ENCODE peak calls at places on chromosome 6, in nine cellular contexts. S, Z, I, M, T, V, D, Y and P are unnamed samples.
A peak's percentile ranks its signal among the peaks of the same experiment; 100 is the strongest.

GRCh38 chr6:139378882-139379341 is 4.5 kb upstream of the CITED2 start:
- DNase-seq in S (peak; percentile 40), Z (no peak), I (peak; percentile 30), M (no peak), T (no peak), V (no peak), D (no peak), Y (no peak), P (no peak)

GRCh38 chr6:52543729-52544324 is 33.0 kb downstream of the TRAM2 start:
- DNase-seq in S (no peak), Z (no peak), I (peak; percentile 73), M (no peak), T (no peak), V (no peak), D (no peak), Y (no peak), P (no peak)

GRCh38 chr6:132247381-132248159 is 153.7 kb downstream of the MOXD1 start:
- DNase-seq in S (peak; percentile 41), Z (no peak), I (peak; percentile 51), M (no peak), T (no peak), V (no peak), D (no peak), Y (no peak), P (no peak)

GRCh38 chr6:42901538-42901957 is 14.3 kb upstream of the PTCRA start:
- DNase-seq in S (peak; percentile 91), Z (peak; percentile 83), I (peak; percentile 89), M (peak; percentile 88), T (peak; percentile 85), V (no peak), D (peak; percentile 87), Y (peak; percentile 90), P (peak; percentile 61)

GRCh38 chr6:89500486-89501020 is 67.6 kb downstream of the ANKRD6 start:
- DNase-seq in S (no peak), Z (no peak), I (no peak), M (no peak), T (no peak), V (no peak), D (no peak), Y (no peak), P (no peak)

GRCh38 chr6:13241364-13241763 is 87.0 kb downstream of the TBC1D7 start:
- DNase-seq in S (no peak), Z (no peak), I (no peak), M (no peak), T (no peak), V (no peak), D (no peak), Y (no peak), P (no peak)

GRCh38 chr6:131980791-131981623 is 29.8 kb upstream of the CCN2 start:
- DNase-seq in S (peak; percentile 30), Z (no peak), I (no peak), M (no peak), T (no peak), V (no peak), D (no peak), Y (no peak), P (no peak)

GRCh38 chr6:44999066-44999465 is 329.1 kb upstream of the RUNX2 start:
- DNase-seq in S (no peak), Z (no peak), I (no peak), M (no peak), T (no peak), V (no peak), D (no peak), Y (no peak), P (no peak)

GRCh38 chr6:102763886-102764285 is 1370.4 kb downstream of the GRIK2 start:
- DNase-seq in S (no peak), Z (no peak), I (no peak), M (no peak), T (no peak), V (no peak), D (no peak), Y (no peak), P (no peak)

GRCh38 chr6:143542915-143543314 is 31.4 kb upstream of the FUCA2 start:
- DNase-seq in S (no peak), Z (no peak), I (no peak), M (no peak), T (no peak), V (no peak), D (no peak), Y (no peak), P (no peak)

GRCh38 chr6:20606831-20607230 is 72.6 kb downstream of the CDKAL1 start:
- DNase-seq in S (no peak), Z (no peak), I (no peak), M (no peak), T (no peak), V (no peak), D (no peak), Y (no peak), P (no peak)

GRCh38 chr6:142942805-142943227 is 2.2 kb downstream of the HIVEP2 start:
- DNase-seq in S (peak; percentile 76), Z (no peak), I (peak; percentile 75), M (no peak), T (no peak), V (no peak), D (no peak), Y (no peak), P (no peak)

GRCh38 chr6:33957391-33958207 is 153.8 kb upstream of the MLN start:
- DNase-seq in S (no peak), Z (no peak), I (no peak), M (no peak), T (no peak), V (no peak), D (peak; percentile 37), Y (no peak), P (no peak)

GRCh38 chr6:6515691-6516607 is 72.6 kb upstream of the LY86 start:
- DNase-seq in S (no peak), Z (no peak), I (no peak), M (no peak), T (no peak), V (peak; percentile 56), D (no peak), Y (no peak), P (no peak)

GRCh38 chr6:158722176-158722729 is 72.4 kb downstream of the SYTL3 start:
- DNase-seq in S (no peak), Z (no peak), I (no peak), M (no peak), T (no peak), V (no peak), D (no peak), Y (no peak), P (no peak)

GRCh38 chr6:125749112-125749863 is at the start of gene HEY2:
- DNase-seq in S (peak; percentile 81), Z (peak; percentile 94), I (peak; percentile 92), M (peak; percentile 95), T (peak; percentile 78), V (peak; percentile 91), D (peak; percentile 98), Y (peak; percentile 96), P (peak; percentile 21)

GRCh38 chr6:125749864-125750691 is 646 bp downstream of the HEY2 start:
- DNase-seq in S (peak; percentile 16), Z (no peak), I (no peak), M (no peak), T (no peak), V (no peak), D (no peak), Y (no peak), P (no peak)

GRCh38 chr6:125752773-125753172 is 3.3 kb downstream of the HEY2 start:
- DNase-seq in S (no peak), Z (no peak), I (no peak), M (no peak), T (no peak), V (no peak), D (no peak), Y (no peak), P (no peak)

GRCh38 chr6:125751334-125751916 is 2.0 kb downstream of the HEY2 start:
- DNase-seq in S (no peak), Z (no peak), I (no peak), M (no peak), T (no peak), V (no peak), D (no peak), Y (no peak), P (no peak)

GRCh38 chr6:125750692-125751333 is 1.4 kb downstream of the HEY2 start:
- DNase-seq in S (no peak), Z (no peak), I (no peak), M (no peak), T (no peak), V (no peak), D (no peak), Y (no peak), P (no peak)
- H3K4me3 ChIP-seq in S (no peak overlapping the region), Z (no peak overlapping the region), I (no peak overlapping the region), M (peak overlapping the region; percentile 75), T (no peak overlapping the region), V (no peak overlapping the region), D (peak overlapping the region; percentile 89), Y (peak overlapping the region; percentile 72), P (no peak overlapping the region)

GRCh38 chr6:99613398-99613704 is 6.7 kb downstream of the PRDM13 start:
- DNase-seq in S (no peak), Z (peak; percentile 69), I (peak; percentile 37), M (no peak), T (peak; percentile 53), V (peak; percentile 76), D (peak; percentile 88), Y (no peak), P (no peak)
- TF ChIP-seq CTCF in S (peak; percentile 51), Z (peak; percentile 39), I (peak; percentile 45), M (no peak), T (no peak), V (peak; percentile 38), D (no peak), Y (no peak), P (peak; percentile 39)

GRCh38 chr6:10837009-10837691 is 1.2 kb downstream of the MAK start:
- DNase-seq in S (peak; percentile 12), Z (no peak), I (peak; percentile 6), M (peak; percentile 33), T (no peak), V (no peak), D (peak; percentile 78), Y (no peak), P (no peak)
- H3K4me3 ChIP-seq in S (peak overlapping the region; percentile 70), Z (peak overlapping the region; percentile 56), I (peak overlapping the region; percentile 73), M (peak overlapping the region; percentile 74), T (peak overlapping the region; percentile 68), V (peak overlapping the region; percentile 78), D (peak overlapping the region; percentile 76), Y (peak overlapping the region; percentile 59), P (peak overlapping the region; percentile 48)

GRCh38 chr6:129672883-129673631 is 36.9 kb downstream of the ARHGAP18 start:
- DNase-seq in S (peak; percentile 91), Z (no peak), I (peak; percentile 88), M (no peak), T (no peak), V (peak; percentile 54), D (no peak), Y (no peak), P (peak; percentile 78)

GRCh38 chr6:129670634-129671033 is 39.3 kb downstream of the ARHGAP18 start:
- DNase-seq in S (no peak), Z (no peak), I (no peak), M (no peak), T (no peak), V (no peak), D (no peak), Y (no peak), P (no peak)

GRCh38 chr6:129673758-129674157 is 36.2 kb downstream of the ARHGAP18 start:
- DNase-seq in S (peak; percentile 37), Z (no peak), I (no peak), M (no peak), T (no peak), V (no peak), D (no peak), Y (no peak), P (no peak)

GRCh38 chr6:129672345-129672691 is 37.7 kb downstream of the ARHGAP18 start:
- DNase-seq in S (peak; percentile 30), Z (no peak), I (no peak), M (no peak), T (no peak), V (no peak), D (no peak), Y (no peak), P (no peak)

GRCh38 chr6:129671442-129672344 is 38.3 kb downstream of the ARHGAP18 start:
- DNase-seq in S (no peak), Z (no peak), I (peak; percentile 35), M (no peak), T (peak; percentile 85), V (peak; percentile 65), D (peak; percentile 85), Y (no peak), P (no peak)
- TF ChIP-seq CTCF in S (no peak), Z (no peak), I (peak; percentile 35), M (peak; percentile 8), T (peak; percentile 64), V (peak; percentile 62), D (peak; percentile 50), Y (no peak), P (peak; percentile 16)